ENCODE peak calls at places on chromosomes 4 and X, in four cellular contexts. One of them, this sample, is unnamed.

GRCh38 chr4:76197971-76198410 is 15.6 kb downstream of the SCARB2 start:
- DNase-seq in HepG2: no peak
- DNase-seq in K562: peak; percentile 25
- DNase-seq in H1: no peak
- DNase-seq in this sample: no peak

GRCh38 chr4:19025031-19025430 is 1003.5 kb upstream of the LCORL start:
- DNase-seq in HepG2: no peak
- DNase-seq in K562: no peak
- DNase-seq in H1: no peak
- DNase-seq in this sample: no peak

GRCh38 chrX:121256653-121257052 is 209.2 kb downstream of the GLUD2 start:
- DNase-seq in HepG2: no peak
- DNase-seq in K562: no peak
- DNase-seq in H1: no peak
- DNase-seq in this sample: no peak

GRCh38 chr4:68257719-68258118 is 12.2 kb upstream of the TMPRSS11B start:
- DNase-seq in HepG2: no peak
- DNase-seq in K562: no peak
- DNase-seq in H1: no peak
- DNase-seq in this sample: no peak

GRCh38 chrX:88135735-88136134 is 611.3 kb upstream of the CPXCR1 start:
- DNase-seq in HepG2: peak; percentile 1
- DNase-seq in K562: no peak
- DNase-seq in H1: no peak
- DNase-seq in this sample: no peak

GRCh38 chr4:81509822-81510221 is 38.1 kb upstream of the RASGEF1B start:
- DNase-seq in HepG2: no peak
- DNase-seq in K562: no peak
- DNase-seq in H1: no peak
- DNase-seq in this sample: no peak

GRCh38 chr4:120733968-120734367 is 188.6 kb downstream of the PRDM5 start:
- DNase-seq in HepG2: no peak
- DNase-seq in K562: no peak
- DNase-seq in H1: no peak
- DNase-seq in this sample: no peak

GRCh38 chr4:2914220-2915126 is 48.7 kb downstream of the NOP14 start:
- DNase-seq in HepG2: no peak
- DNase-seq in K562: no peak
- DNase-seq in H1: no peak
- DNase-seq in this sample: no peak

GRCh38 chr4:80295841-80296240 is 29.4 kb downstream of the FGF5 start:
- DNase-seq in HepG2: no peak
- DNase-seq in K562: no peak
- DNase-seq in H1: no peak
- DNase-seq in this sample: no peak

GRCh38 chrX:131394384-131394783 is 105.3 kb upstream of the IGSF1 start:
- DNase-seq in HepG2: no peak
- DNase-seq in K562: no peak
- DNase-seq in H1: no peak
- DNase-seq in this sample: peak; percentile 1

GRCh38 chrX:18899796-18900380 is 84.0 kb downstream of the PHKA2 start:
- DNase-seq in HepG2: no peak
- DNase-seq in K562: peak; percentile 8
- DNase-seq in H1: no peak
- DNase-seq in this sample: peak; percentile 58

GRCh38 chr4:8267077-8267476 is 2.5 kb upstream of the HTRA3 start:
- DNase-seq in HepG2: peak; percentile 52
- DNase-seq in K562: peak; percentile 81
- DNase-seq in H1: peak; percentile 54
- DNase-seq in this sample: peak; percentile 69

GRCh38 chr4:99002274-99002673 is 6.8 kb downstream of the METAP1 start:
- DNase-seq in HepG2: no peak
- DNase-seq in K562: no peak
- DNase-seq in H1: no peak
- DNase-seq in this sample: no peak

GRCh38 chrX:153700967-153701366 is 13.2 kb downstream of the SLC6A8 start:
- DNase-seq in HepG2: no peak
- DNase-seq in K562: no peak
- DNase-seq in H1: no peak
- DNase-seq in this sample: no peak

GRCh38 chrX:121036951-121037350 is 10.5 kb upstream of the GLUD2 start:
- DNase-seq in HepG2: no peak
- DNase-seq in K562: no peak
- DNase-seq in H1: no peak
- DNase-seq in this sample: no peak

GRCh38 chr4:141016117-141016798 is 117.0 kb downstream of the RNF150 start:
- DNase-seq in HepG2: no peak
- DNase-seq in K562: no peak
- DNase-seq in H1: no peak
- DNase-seq in this sample: no peak

GRCh38 chr4:110640608-110641007 is 17.7 kb upstream of the PITX2 start:
- DNase-seq in HepG2: peak; percentile 5
- DNase-seq in K562: no peak
- DNase-seq in H1: no peak
- DNase-seq in this sample: no peak

GRCh38 chrX:20968996-20969395 is 405.2 kb upstream of the CNKSR2 start:
- DNase-seq in HepG2: no peak
- DNase-seq in K562: no peak
- DNase-seq in H1: no peak
- DNase-seq in this sample: no peak

GRCh38 chr4:173410106-173410505 is 11.2 kb upstream of the SCRG1 start:
- DNase-seq in HepG2: no peak
- DNase-seq in K562: no peak
- DNase-seq in H1: no peak
- DNase-seq in this sample: no peak

GRCh38 chr4:46503739-46504138 is 113.8 kb upstream of the GABRA2 start:
- DNase-seq in HepG2: no peak
- DNase-seq in K562: no peak
- DNase-seq in H1: no peak
- DNase-seq in this sample: no peak

GRCh38 chr4:150784305-150784704 is 202.4 kb downstream of the MAB21L2 start:
- DNase-seq in HepG2: no peak
- DNase-seq in K562: no peak
- DNase-seq in H1: peak; percentile 17
- DNase-seq in this sample: no peak

GRCh38 chr4:150781108-150781663 is 199.2 kb downstream of the MAB21L2 start:
- DNase-seq in HepG2: no peak
- DNase-seq in K562: no peak
- DNase-seq in H1: no peak
- DNase-seq in this sample: no peak

GRCh38 chr4:150782921-150783320 is 201.0 kb downstream of the MAB21L2 start:
- DNase-seq in HepG2: no peak
- DNase-seq in K562: no peak
- DNase-seq in H1: no peak
- DNase-seq in this sample: no peak

GRCh38 chr4:150779707-150780106 is 197.8 kb downstream of the MAB21L2 start:
- DNase-seq in HepG2: no peak
- DNase-seq in K562: no peak
- DNase-seq in H1: no peak
- DNase-seq in this sample: no peak

DNA sequence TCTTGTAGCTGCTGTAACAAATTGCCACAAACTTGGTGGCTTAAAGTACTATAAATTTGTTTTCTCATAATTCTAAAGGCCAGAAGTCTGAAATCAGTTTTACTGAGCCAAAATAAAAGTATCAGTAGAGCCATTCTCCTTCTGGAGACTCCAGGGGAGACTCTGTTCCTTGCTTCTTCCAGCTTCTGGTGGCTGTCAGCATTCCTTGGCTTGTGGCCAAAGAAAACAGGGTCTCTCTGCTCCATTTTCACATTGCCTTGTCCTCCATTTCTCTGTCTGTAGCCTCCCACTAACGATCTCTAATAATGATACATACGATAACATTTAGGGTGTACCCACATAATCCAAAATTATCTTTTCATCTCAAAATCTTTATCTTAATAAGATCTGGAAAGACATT is 200.4 kb downstream of the MAB21L2 start:
- DNase-seq in HepG2: peak; percentile 12
- DNase-seq in K562: no peak
- DNase-seq in H1: no peak
- DNase-seq in this sample: no peak
- TF ChIP-seq RNF2 in HepG2: no peak
- TF ChIP-seq RNF2 in K562: no peak
- TF ChIP-seq RNF2 in H1: no peak
- TF ChIP-seq RNF2 in this sample: no peak

DNA sequence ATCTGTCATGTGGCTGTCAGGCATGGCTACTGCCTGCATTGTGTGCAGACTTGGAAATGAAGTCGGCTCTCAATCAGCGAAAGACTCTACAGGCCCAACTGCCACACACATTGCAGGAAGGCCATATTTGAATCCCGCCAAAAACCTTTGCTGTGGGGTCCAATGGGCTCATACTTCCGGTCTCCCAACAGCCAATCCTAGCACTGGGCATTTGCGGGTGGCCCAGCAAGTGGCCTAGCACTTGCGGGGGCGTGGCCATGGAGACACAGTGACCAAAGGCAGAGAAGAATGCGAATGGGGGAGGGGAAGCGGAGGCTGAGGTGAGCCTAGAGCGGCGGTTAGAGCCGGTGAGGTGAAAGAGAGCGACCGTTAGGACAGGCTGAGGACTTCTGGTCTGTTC is at the start of gene OTUD6A:
- DNase-seq in HepG2: no peak
- DNase-seq in K562: no peak
- DNase-seq in H1: no peak
- DNase-seq in this sample: no peak
- TF ChIP-seq RNF2 in HepG2: no peak
- TF ChIP-seq RNF2 in K562: no peak
- TF ChIP-seq RNF2 in H1: no peak
- TF ChIP-seq RNF2 in this sample: no peak

GRCh38 chr4:6760865-6761264 is 21.7 kb upstream of the KIAA0232 start:
- DNase-seq in HepG2: no peak
- DNase-seq in K562: no peak
- DNase-seq in H1: no peak
- DNase-seq in this sample: no peak

GRCh38 chr4:6763330-6763851 is 19.1 kb upstream of the KIAA0232 start:
- DNase-seq in HepG2: no peak
- DNase-seq in K562: peak; percentile 70
- DNase-seq in H1: no peak
- DNase-seq in this sample: no peak

GRCh38 chr4:6762244-6762615 is 20.3 kb upstream of the KIAA0232 start:
- DNase-seq in HepG2: no peak
- DNase-seq in K562: no peak
- DNase-seq in H1: no peak
- DNase-seq in this sample: no peak

GRCh38 chr4:6758732-6759131 is 23.8 kb upstream of the KIAA0232 start:
- DNase-seq in HepG2: no peak
- DNase-seq in K562: no peak
- DNase-seq in H1: no peak
- DNase-seq in this sample: no peak

GRCh38 chr4:6761540-6762243 is 20.8 kb upstream of the KIAA0232 start:
- DNase-seq in HepG2: no peak
- DNase-seq in K562: no peak
- DNase-seq in H1: no peak
- DNase-seq in this sample: no peak
- TF ChIP-seq RNF2 in HepG2: no peak
- TF ChIP-seq RNF2 in K562: no peak
- TF ChIP-seq RNF2 in H1: no peak
- TF ChIP-seq RNF2 in this sample: no peak

GRCh38 chr4:33255507-33255906 is 2535.3 kb downstream of the PCDH7 start:
- DNase-seq in HepG2: no peak
- DNase-seq in K562: no peak
- DNase-seq in H1: no peak
- DNase-seq in this sample: no peak
- TF ChIP-seq RNF2 in HepG2: no peak
- TF ChIP-seq RNF2 in K562: no peak
- TF ChIP-seq RNF2 in H1: no peak
- TF ChIP-seq RNF2 in this sample: no peak

DNA sequence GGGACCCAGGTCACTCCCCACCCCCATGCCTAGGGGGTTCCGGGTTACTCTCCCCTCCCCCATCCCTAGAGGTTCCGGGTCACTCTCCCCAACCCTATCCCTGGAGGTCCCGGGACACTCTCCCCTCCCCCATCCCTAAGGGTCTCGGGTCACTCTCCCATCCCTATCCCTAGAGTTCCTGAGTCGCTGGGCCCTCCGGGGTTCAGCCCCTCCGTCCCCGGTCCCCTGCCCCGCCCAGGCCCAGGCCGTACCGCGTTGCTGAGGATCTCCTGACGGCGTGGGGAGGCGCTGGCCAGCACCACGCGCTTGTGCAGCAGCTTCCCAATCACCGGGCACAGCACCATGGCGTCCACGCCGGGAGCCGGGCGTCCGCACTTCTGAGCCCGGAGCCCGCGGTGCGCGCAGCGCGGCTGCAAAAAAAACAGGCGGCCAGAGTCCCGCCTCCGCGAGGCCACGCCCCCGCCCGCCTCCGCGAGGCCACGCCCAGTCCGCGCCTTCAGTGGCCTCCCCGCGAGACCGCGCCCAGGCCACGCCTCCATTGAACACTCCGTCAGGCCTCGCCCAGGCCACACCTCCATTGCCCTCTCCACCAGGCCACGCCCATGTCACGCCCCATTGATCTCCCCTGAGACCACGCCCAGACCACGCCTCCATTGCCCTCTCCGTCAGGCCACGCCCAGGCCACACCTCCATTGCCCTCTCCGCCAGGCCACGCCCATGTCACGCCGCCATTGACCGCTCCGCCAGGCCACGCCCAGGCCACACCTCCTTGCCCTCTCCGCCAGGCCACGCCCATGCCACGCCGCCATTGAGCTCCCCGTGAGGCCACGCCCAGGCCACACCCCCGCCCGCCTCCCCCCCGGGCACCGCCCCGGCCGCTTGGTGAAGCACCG is at the start of gene ASMTL:
- DNase-seq in HepG2: peak; percentile 93
- DNase-seq in K562: peak; percentile 96
- DNase-seq in H1: peak; percentile 100
- DNase-seq in this sample: peak; percentile 100
- TF ChIP-seq RNF2 in HepG2: no peak
- TF ChIP-seq RNF2 in K562: no peak
- TF ChIP-seq RNF2 in H1: no peak
- TF ChIP-seq RNF2 in this sample: no peak

GRCh38 chr4:66016240-66016639 is 346.0 kb upstream of the EPHA5 start:
- DNase-seq in HepG2: peak; percentile 64
- DNase-seq in K562: no peak
- DNase-seq in H1: no peak
- DNase-seq in this sample: no peak

GRCh38 chr4:66017671-66018070 is 347.4 kb upstream of the EPHA5 start:
- DNase-seq in HepG2: no peak
- DNase-seq in K562: no peak
- DNase-seq in H1: no peak
- DNase-seq in this sample: no peak

DNA sequence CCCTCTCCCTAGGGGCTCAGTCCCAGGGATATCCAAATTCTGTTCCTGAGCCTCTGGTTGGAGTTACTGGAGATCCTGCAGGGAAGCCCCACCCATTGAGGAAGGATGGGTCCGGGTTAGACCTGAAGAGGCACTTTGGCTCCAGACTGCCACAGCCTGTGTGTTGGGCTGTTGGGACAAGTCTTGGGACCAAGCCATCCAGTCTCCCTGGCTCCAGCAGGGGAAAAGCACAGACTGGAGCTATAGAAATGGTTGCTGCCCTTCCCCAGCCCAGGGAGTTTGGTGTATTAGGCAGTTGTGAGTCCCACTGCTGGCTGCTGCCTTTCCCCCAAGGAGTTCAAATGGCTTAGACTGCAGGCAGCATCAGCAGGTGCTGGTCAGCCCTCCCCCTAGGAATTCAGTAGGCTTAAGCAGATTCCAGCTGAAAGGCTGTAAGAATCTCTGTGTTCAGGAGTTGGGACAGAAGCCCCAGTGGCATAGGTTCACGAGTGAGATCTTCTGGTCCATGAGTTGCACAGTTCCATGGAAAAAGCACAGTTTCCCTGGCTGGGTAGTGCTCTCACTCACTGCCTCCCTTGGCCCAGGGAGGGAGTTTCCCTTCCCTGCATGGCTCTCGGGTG is 344.0 kb upstream of the EPHA5 start:
- DNase-seq in HepG2: peak; percentile 16
- DNase-seq in K562: no peak
- DNase-seq in H1: peak; percentile 38
- DNase-seq in this sample: no peak
- TF ChIP-seq RNF2 in HepG2: no peak
- TF ChIP-seq RNF2 in K562: no peak
- TF ChIP-seq RNF2 in H1: no peak
- TF ChIP-seq RNF2 in this sample: no peak